ENCODE peak calls at places on chromosomes 3 and 15, in four cellular contexts. One of them, this sample, is unnamed.

GRCh38 chr3:135117977-135118376 is 322.9 kb downstream of the EPHB1 start:
- DNase-seq in HepG2: no peak
- DNase-seq in K562: no peak
- DNase-seq in SK-N-SH: no peak
- DNase-seq in this sample: no peak

GRCh38 chr15:58200739-58201138 is 62.6 kb downstream of the AQP9 start:
- DNase-seq in K562: no peak
- DNase-seq in HepG2: no peak
- DNase-seq in SK-N-SH: no peak
- DNase-seq in this sample: no peak

GRCh38 chr3:41740374-41740773 is 221.5 kb downstream of the ULK4 start:
- DNase-seq in K562: no peak
- DNase-seq in SK-N-SH: no peak
- DNase-seq in HepG2: no peak
- DNase-seq in this sample: no peak

GRCh38 chr3:98741121-98741716 is 21.9 kb upstream of the ST3GAL6 start:
- DNase-seq in HepG2: peak
- DNase-seq in K562: no peak
- DNase-seq in SK-N-SH: no peak
- DNase-seq in this sample: no peak

GRCh38 chr3:31980530-31981205 is 394 bp downstream of the OSBPL10 start:
- DNase-seq in K562: no peak
- DNase-seq in SK-N-SH: peak
- DNase-seq in HepG2: peak
- DNase-seq in this sample: peak

GRCh38 chr3:175932586-175932985 is 1073.5 kb downstream of the NAALADL2 start:
- DNase-seq in K562: no peak
- DNase-seq in SK-N-SH: no peak
- DNase-seq in HepG2: no peak
- DNase-seq in this sample: no peak

GRCh38 chr3:131730581-131730980 is 227.8 kb upstream of the MRPL3 start:
- DNase-seq in SK-N-SH: no peak
- DNase-seq in K562: no peak
- DNase-seq in HepG2: no peak
- DNase-seq in this sample: no peak

GRCh38 chr3:30689202-30689641 is 82.8 kb downstream of the TGFBR2 start:
- DNase-seq in HepG2: no peak
- DNase-seq in K562: no peak
- DNase-seq in SK-N-SH: peak
- DNase-seq in this sample: no peak

GRCh38 chr3:51942603-51943450 is 664 bp downstream of the PARP3 start:
- DNase-seq in SK-N-SH: peak
- DNase-seq in HepG2: peak
- DNase-seq in K562: peak
- DNase-seq in this sample: no peak

GRCh38 chr3:184322731-184323487 is 8.5 kb downstream of the EIF4G1 start:
- DNase-seq in SK-N-SH: peak
- DNase-seq in HepG2: no peak
- DNase-seq in K562: no peak
- DNase-seq in this sample: peak

GRCh38 chr3:13088020-13089006 is 15.1 kb upstream of the IQSEC1 start:
- DNase-seq in K562: no peak
- DNase-seq in SK-N-SH: no peak
- DNase-seq in HepG2: no peak
- DNase-seq in this sample: no peak

GRCh38 chr3:197482001-197482400 is 73.8 kb downstream of the BDH1 start:
- DNase-seq in SK-N-SH: no peak
- DNase-seq in K562: no peak
- DNase-seq in HepG2: no peak
- DNase-seq in this sample: no peak

GRCh38 chr3:151837057-151837456 is 23.1 kb downstream of the AADAC start:
- DNase-seq in HepG2: no peak
- DNase-seq in K562: peak
- DNase-seq in SK-N-SH: no peak
- DNase-seq in this sample: peak

GRCh38 chr3:1092771-1093170 is at the start of gene CNTN6:
- DNase-seq in K562: no peak
- DNase-seq in HepG2: no peak
- DNase-seq in SK-N-SH: peak
- DNase-seq in this sample: no peak

GRCh38 chr3:11260460-11260859 is 11.7 kb upstream of the ATG7 start:
- DNase-seq in K562: no peak
- DNase-seq in SK-N-SH: no peak
- DNase-seq in HepG2: no peak
- DNase-seq in this sample: no peak

GRCh38 chr3:72245183-72245811 is 460.3 kb upstream of the PROK2 start:
- DNase-seq in SK-N-SH: peak
- DNase-seq in K562: no peak
- DNase-seq in HepG2: no peak
- DNase-seq in this sample: no peak

GRCh38 chr3:39125837-39126500 is 18.5 kb downstream of the TTC21A start:
- DNase-seq in SK-N-SH: no peak
- DNase-seq in HepG2: peak
- DNase-seq in K562: no peak
- DNase-seq in this sample: no peak

GRCh38 chr3:64715211-64715982 is 27.6 kb upstream of the ADAMTS9 start:
- DNase-seq in K562: no peak
- DNase-seq in SK-N-SH: no peak
- DNase-seq in HepG2: no peak
- DNase-seq in this sample: no peak

GRCh38 chr3:196886175-196886574 is 18.5 kb downstream of the SENP5 start:
- DNase-seq in K562: no peak
- DNase-seq in HepG2: no peak
- DNase-seq in SK-N-SH: no peak
- DNase-seq in this sample: no peak

GRCh38 chr15:33211409-33211808 is 16.9 kb upstream of the FMN1 start:
- DNase-seq in SK-N-SH: peak
- DNase-seq in K562: no peak
- DNase-seq in HepG2: no peak
- DNase-seq in this sample: no peak

GRCh38 chr3:5731100-5731499 is 543.6 kb downstream of the EDEM1 start:
- DNase-seq in SK-N-SH: peak
- DNase-seq in K562: peak
- DNase-seq in HepG2: no peak
- DNase-seq in this sample: peak

GRCh38 chr15:88440021-88440420 is 27.2 kb downstream of the MRPL46 start:
- DNase-seq in SK-N-SH: no peak
- DNase-seq in K562: no peak
- DNase-seq in HepG2: no peak
- DNase-seq in this sample: no peak

GRCh38 chr15:88438181-88438580 is 29.0 kb downstream of the MRPL46 start:
- DNase-seq in K562: no peak
- DNase-seq in HepG2: no peak
- DNase-seq in SK-N-SH: no peak
- DNase-seq in this sample: no peak

GRCh38 chr15:88441076-88441730 is 26.0 kb downstream of the MRPL46 start:
- DNase-seq in SK-N-SH: no peak
- DNase-seq in K562: no peak
- DNase-seq in HepG2: no peak
- DNase-seq in this sample: no peak
- TF ChIP-seq CTCF in SK-N-SH: no peak
- TF ChIP-seq CTCF in K562: no peak
- TF ChIP-seq CTCF in HepG2: no peak
- TF ChIP-seq CTCF in this sample: no peak

GRCh38 chr15:77909131-77909940 is 168.2 kb downstream of the TBC1D2B start:
- DNase-seq in K562: no peak
- DNase-seq in HepG2: no peak
- DNase-seq in SK-N-SH: no peak
- DNase-seq in this sample: no peak
- TF ChIP-seq GABPA in K562: no peak
- TF ChIP-seq GABPA in HepG2: no peak
- TF ChIP-seq GABPA in SK-N-SH: no peak
- TF ChIP-seq GABPA in this sample: no peak

GRCh38 chr3:75180945-75181298 is 483.2 kb upstream of the FRG2C start:
- DNase-seq in HepG2: no peak
- DNase-seq in SK-N-SH: no peak
- DNase-seq in K562: no peak
- DNase-seq in this sample: no peak
- TF ChIP-seq CTCF in HepG2: no peak
- TF ChIP-seq CTCF in SK-N-SH: no peak
- TF ChIP-seq CTCF in K562: no peak
- TF ChIP-seq CTCF in this sample: no peak

DNA sequence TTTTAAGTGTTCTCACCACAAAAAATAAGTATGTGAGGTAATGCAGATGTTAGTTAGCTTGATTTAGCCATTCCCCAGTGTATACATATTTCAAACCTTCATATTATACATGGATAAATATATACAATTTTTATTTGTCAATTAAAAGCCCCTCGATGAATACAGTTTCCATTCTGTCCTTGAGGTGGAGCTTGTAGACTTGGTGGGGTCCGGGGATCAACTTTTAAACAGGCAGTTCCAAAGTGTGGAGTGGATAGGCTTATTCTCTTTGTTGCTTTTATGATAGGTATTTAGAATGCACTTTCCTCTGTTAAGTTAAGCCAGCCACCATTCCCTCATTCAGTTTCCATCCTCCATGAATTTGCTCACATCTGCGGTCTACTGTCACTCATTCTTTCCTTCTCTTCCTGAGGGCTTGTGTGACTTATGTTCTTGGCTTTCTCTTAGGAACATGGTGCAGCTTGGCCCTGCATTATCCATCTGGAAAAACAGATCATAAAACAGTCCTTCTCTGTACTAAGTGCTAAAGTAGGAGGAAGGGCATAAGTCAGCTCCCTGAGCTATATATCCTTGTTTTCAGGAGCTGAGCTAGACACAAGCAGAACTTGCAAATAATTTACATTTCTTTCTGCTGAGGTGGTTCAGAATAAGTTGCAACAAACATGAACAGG is 149.1 kb downstream of the NFKBIZ start:
- DNase-seq in K562: no peak
- DNase-seq in HepG2: no peak
- DNase-seq in SK-N-SH: no peak
- DNase-seq in this sample: no peak
- TF ChIP-seq GABPA in K562: no peak
- TF ChIP-seq GABPA in HepG2: no peak
- TF ChIP-seq GABPA in SK-N-SH: no peak
- TF ChIP-seq GABPA in this sample: no peak

DNA sequence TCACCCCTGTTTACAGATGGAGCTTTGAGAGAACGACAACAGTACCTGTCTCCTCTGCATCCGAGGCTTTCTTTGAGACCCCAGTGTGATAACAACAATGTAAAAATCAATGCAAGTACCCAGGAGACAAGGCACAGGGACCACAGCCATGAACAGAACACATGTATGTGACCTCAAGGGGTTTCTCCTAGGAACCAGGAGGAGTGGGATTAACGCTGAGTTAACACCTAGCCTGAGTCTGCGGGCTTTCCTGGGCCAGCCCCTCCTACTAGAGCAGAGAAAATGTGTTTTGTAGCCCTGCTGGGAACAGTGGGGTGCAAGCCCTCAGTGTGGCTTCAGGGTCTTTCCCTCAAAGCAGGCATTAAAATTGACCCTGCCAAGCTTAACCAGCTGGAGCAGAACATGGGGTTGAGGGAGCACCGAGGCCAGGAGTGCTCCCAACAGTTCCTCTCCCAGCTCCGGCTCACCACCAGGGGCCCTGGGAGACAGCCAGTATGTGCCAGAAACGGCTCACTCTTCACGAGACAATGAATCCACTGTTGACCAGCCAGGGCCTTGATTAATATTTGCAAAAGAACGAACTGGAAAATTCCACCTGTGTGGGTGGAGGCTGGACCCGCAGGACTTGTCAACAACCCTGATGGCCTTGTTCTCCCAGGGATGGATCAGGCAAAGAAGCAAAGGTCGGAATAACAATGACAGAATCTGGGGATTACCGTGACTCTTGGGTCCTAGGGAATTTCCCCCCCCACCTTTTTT is 3.6 kb downstream of the CHDH start:
- DNase-seq in HepG2: peak
- DNase-seq in K562: no peak
- DNase-seq in SK-N-SH: no peak
- DNase-seq in this sample: no peak
- TF ChIP-seq CTCF in HepG2: peak
- TF ChIP-seq CTCF in K562: no peak
- TF ChIP-seq CTCF in SK-N-SH: no peak
- TF ChIP-seq CTCF in this sample: no peak

GRCh38 chr15:92410544-92410943 is 16.9 kb downstream of the ST8SIA2 start:
- DNase-seq in SK-N-SH: no peak
- DNase-seq in K562: no peak
- DNase-seq in HepG2: no peak
- DNase-seq in this sample: no peak

GRCh38 chr15:92415639-92416297 is 22.1 kb downstream of the ST8SIA2 start:
- DNase-seq in SK-N-SH: no peak
- DNase-seq in HepG2: no peak
- DNase-seq in K562: no peak
- DNase-seq in this sample: no peak

GRCh38 chr15:92416557-92416956 is 22.9 kb downstream of the ST8SIA2 start:
- DNase-seq in HepG2: no peak
- DNase-seq in SK-N-SH: no peak
- DNase-seq in K562: no peak
- DNase-seq in this sample: no peak

GRCh38 chr15:92411256-92411655 is 17.6 kb downstream of the ST8SIA2 start:
- DNase-seq in K562: no peak
- DNase-seq in SK-N-SH: no peak
- DNase-seq in HepG2: no peak
- DNase-seq in this sample: no peak

DNA sequence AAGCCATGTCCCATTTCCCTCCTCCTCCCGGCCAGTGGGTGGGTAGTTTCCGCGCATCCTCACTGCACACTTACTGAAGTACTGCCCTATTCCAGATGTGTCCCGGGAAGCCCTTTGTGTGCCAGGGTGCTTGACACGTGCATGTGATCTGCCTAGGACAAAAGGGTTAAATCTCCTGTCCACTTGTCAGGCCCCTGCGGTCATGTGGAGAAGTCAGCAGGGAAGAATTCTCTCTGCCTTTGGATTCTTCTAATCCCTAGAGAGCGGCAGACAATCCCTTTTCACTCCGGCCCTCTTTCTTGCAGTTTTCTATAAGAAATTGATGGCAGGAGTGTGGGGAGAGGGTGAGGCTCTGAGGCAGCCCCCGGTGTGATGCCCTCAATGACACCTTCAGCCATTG is 19.8 kb downstream of the ST8SIA2 start:
- DNase-seq in HepG2: no peak
- DNase-seq in SK-N-SH: no peak
- DNase-seq in K562: no peak
- DNase-seq in this sample: no peak
- TF ChIP-seq GABPA in HepG2: no peak
- TF ChIP-seq GABPA in SK-N-SH: no peak
- TF ChIP-seq GABPA in K562: no peak
- TF ChIP-seq GABPA in this sample: no peak

GRCh38 chr15:91099616-91100560 is at the start of gene SV2B:
- DNase-seq in K562: no peak
- DNase-seq in HepG2: no peak
- DNase-seq in SK-N-SH: peak
- DNase-seq in this sample: no peak
- TF ChIP-seq CTCF in K562: no peak
- TF ChIP-seq CTCF in HepG2: no peak
- TF ChIP-seq CTCF in SK-N-SH: peak
- TF ChIP-seq CTCF in this sample: no peak